ENCODE peak calls at places on chromosome 7, in five cellular contexts. One of them, this sample, is unnamed.

GRCh38 chr7:135745702-135746312 is 2.8 kb downstream of the FAM180A start:
- DNase-seq in prostate gland: no peak
- DNase-seq in spleen: no peak
- DNase-seq in esophagus muscularis mucosa: no peak
- DNase-seq in stomach: no peak
- DNase-seq in this sample: no peak

GRCh38 chr7:71404701-71405345 is 272.9 kb downstream of the GALNT17 start:
- DNase-seq in spleen: no peak
- DNase-seq in prostate gland: no peak
- DNase-seq in stomach: no peak
- DNase-seq in esophagus muscularis mucosa: no peak
- DNase-seq in this sample: no peak

GRCh38 chr7:127782550-127783266 is 130.7 kb downstream of the SND1 start:
- DNase-seq in stomach: no peak
- DNase-seq in esophagus muscularis mucosa: no peak
- DNase-seq in prostate gland: no peak
- DNase-seq in spleen: no peak
- DNase-seq in this sample: no peak

GRCh38 chr7:140542226-140542625 is 62.9 kb upstream of the MKRN1 start:
- DNase-seq in esophagus muscularis mucosa: no peak
- DNase-seq in stomach: no peak
- DNase-seq in spleen: peak; percentile 54
- DNase-seq in prostate gland: no peak
- DNase-seq in this sample: no peak

GRCh38 chr7:85480666-85481065 is 293.8 kb upstream of the SEMA3D start:
- DNase-seq in spleen: no peak
- DNase-seq in prostate gland: no peak
- DNase-seq in stomach: no peak
- DNase-seq in esophagus muscularis mucosa: no peak
- DNase-seq in this sample: no peak

GRCh38 chr7:44050121-44050914 is 5.8 kb downstream of the DBNL start:
- DNase-seq in esophagus muscularis mucosa: no peak
- DNase-seq in prostate gland: no peak
- DNase-seq in spleen: peak; percentile 60
- DNase-seq in stomach: no peak
- DNase-seq in this sample: no peak

GRCh38 chr7:16810112-16810511 is 5.3 kb upstream of the AGR2 start:
- DNase-seq in stomach: no peak
- DNase-seq in prostate gland: no peak
- DNase-seq in spleen: no peak
- DNase-seq in esophagus muscularis mucosa: no peak
- DNase-seq in this sample: no peak

GRCh38 chr7:112357136-112357535 is 93.1 kb upstream of the IFRD1 start:
- DNase-seq in spleen: no peak
- DNase-seq in esophagus muscularis mucosa: no peak
- DNase-seq in stomach: no peak
- DNase-seq in prostate gland: no peak
- DNase-seq in this sample: no peak

GRCh38 chr7:42561797-42562196 is 324.8 kb upstream of the GLI3 start:
- DNase-seq in spleen: no peak
- DNase-seq in stomach: no peak
- DNase-seq in esophagus muscularis mucosa: no peak
- DNase-seq in prostate gland: no peak
- DNase-seq in this sample: no peak

GRCh38 chr7:92633211-92633906 is 43.2 kb upstream of the FAM133B start:
- DNase-seq in stomach: no peak
- DNase-seq in spleen: no peak
- DNase-seq in esophagus muscularis mucosa: no peak
- DNase-seq in prostate gland: peak; percentile 38
- DNase-seq in this sample: peak; percentile 17

GRCh38 chr7:93327006-93327633 is 95.0 kb downstream of the VPS50 start:
- DNase-seq in esophagus muscularis mucosa: no peak
- DNase-seq in prostate gland: no peak
- DNase-seq in spleen: no peak
- DNase-seq in stomach: no peak
- DNase-seq in this sample: no peak

GRCh38 chr7:81740403-81740802 is 29.4 kb downstream of the HGF start:
- DNase-seq in esophagus muscularis mucosa: no peak
- DNase-seq in prostate gland: no peak
- DNase-seq in spleen: no peak
- DNase-seq in stomach: no peak
- DNase-seq in this sample: no peak

GRCh38 chr7:46776790-46777189 is 805.1 kb downstream of the TNS3 start:
- DNase-seq in spleen: no peak
- DNase-seq in stomach: no peak
- DNase-seq in esophagus muscularis mucosa: no peak
- DNase-seq in prostate gland: no peak
- DNase-seq in this sample: peak; percentile 1

GRCh38 chr7:123535517-123535916 is 1.1 kb upstream of the IQUB start:
- DNase-seq in stomach: no peak
- DNase-seq in spleen: peak; percentile 82
- DNase-seq in prostate gland: no peak
- DNase-seq in esophagus muscularis mucosa: no peak
- DNase-seq in this sample: no peak

GRCh38 chr7:151251926-151252835 is 3.7 kb upstream of the SMARCD3 start:
- DNase-seq in esophagus muscularis mucosa: no peak
- DNase-seq in spleen: no peak
- DNase-seq in stomach: peak; percentile 70
- DNase-seq in prostate gland: no peak
- DNase-seq in this sample: no peak
- TF ChIP-seq POLR2A in esophagus muscularis mucosa: no peak
- TF ChIP-seq POLR2A in spleen: no peak
- TF ChIP-seq POLR2A in stomach: no peak
- TF ChIP-seq POLR2A in prostate gland: peak; percentile 20
- TF ChIP-seq POLR2A in this sample: no peak

GRCh38 chr7:24595671-24596418 is 22.6 kb downstream of the PALS2 start:
- DNase-seq in esophagus muscularis mucosa: no peak
- DNase-seq in stomach: no peak
- DNase-seq in spleen: no peak
- DNase-seq in prostate gland: no peak
- DNase-seq in this sample: no peak

GRCh38 chr7:24597014-24597413 is 23.8 kb downstream of the PALS2 start:
- DNase-seq in prostate gland: no peak
- DNase-seq in esophagus muscularis mucosa: no peak
- DNase-seq in stomach: no peak
- DNase-seq in spleen: no peak
- DNase-seq in this sample: no peak

GRCh38 chr7:24587853-24588252 is 14.6 kb downstream of the PALS2 start:
- DNase-seq in spleen: no peak
- DNase-seq in prostate gland: no peak
- DNase-seq in esophagus muscularis mucosa: no peak
- DNase-seq in stomach: no peak
- DNase-seq in this sample: peak; percentile 36

GRCh38 chr7:24591152-24591551 is 17.9 kb downstream of the PALS2 start:
- DNase-seq in esophagus muscularis mucosa: no peak
- DNase-seq in stomach: no peak
- DNase-seq in prostate gland: no peak
- DNase-seq in spleen: no peak
- DNase-seq in this sample: no peak
- TF ChIP-seq POLR2A in esophagus muscularis mucosa: no peak
- TF ChIP-seq POLR2A in stomach: no peak
- TF ChIP-seq POLR2A in prostate gland: no peak
- TF ChIP-seq POLR2A in spleen: no peak
- TF ChIP-seq POLR2A in this sample: no peak

GRCh38 chr7:96321041-96321669 is 743 bp downstream of the SLC25A13 start:
- DNase-seq in spleen: peak; percentile 95
- DNase-seq in esophagus muscularis mucosa: peak; percentile 96
- DNase-seq in prostate gland: peak; percentile 89
- DNase-seq in stomach: peak; percentile 88
- DNase-seq in this sample: peak; percentile 83
- TF ChIP-seq POLR2A in spleen: no peak
- TF ChIP-seq POLR2A in esophagus muscularis mucosa: no peak
- TF ChIP-seq POLR2A in prostate gland: peak; percentile 62
- TF ChIP-seq POLR2A in stomach: no peak
- TF ChIP-seq POLR2A in this sample: no peak

DNA sequence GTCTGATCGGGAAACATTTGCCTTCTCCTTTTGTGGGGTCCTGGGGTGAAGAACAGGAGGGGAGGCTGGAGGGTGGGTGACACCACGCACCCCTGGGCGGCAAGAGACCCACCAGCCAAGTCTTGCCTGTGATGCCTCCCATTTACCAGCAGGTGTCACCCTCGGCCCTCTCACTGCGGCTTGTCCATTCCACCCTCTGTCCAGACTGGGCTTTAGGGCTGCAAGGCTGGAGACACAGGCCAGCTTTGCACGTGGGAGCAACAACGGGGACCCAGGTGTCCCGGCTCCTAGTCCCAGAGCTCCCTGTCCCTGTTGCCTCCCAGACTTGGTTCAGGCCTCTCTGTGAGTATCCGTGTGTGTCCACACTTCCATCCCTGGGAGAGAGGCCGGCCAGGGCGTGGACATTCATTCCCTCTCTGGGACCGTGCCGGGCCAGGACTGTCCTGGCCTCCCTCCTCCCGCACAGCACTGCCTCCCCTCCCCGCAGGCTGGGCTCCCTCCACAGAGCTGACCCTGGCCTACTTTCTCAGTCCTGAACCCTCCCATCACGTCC is 36.2 kb upstream of the GTF2IRD1 start:
- DNase-seq in stomach: peak; percentile 69
- DNase-seq in spleen: peak; percentile 87
- DNase-seq in prostate gland: peak; percentile 46
- DNase-seq in esophagus muscularis mucosa: no peak
- DNase-seq in this sample: peak; percentile 77
- TF ChIP-seq POLR2A in stomach: no peak
- TF ChIP-seq POLR2A in spleen: no peak
- TF ChIP-seq POLR2A in prostate gland: no peak
- TF ChIP-seq POLR2A in esophagus muscularis mucosa: no peak
- TF ChIP-seq POLR2A in this sample: no peak

DNA sequence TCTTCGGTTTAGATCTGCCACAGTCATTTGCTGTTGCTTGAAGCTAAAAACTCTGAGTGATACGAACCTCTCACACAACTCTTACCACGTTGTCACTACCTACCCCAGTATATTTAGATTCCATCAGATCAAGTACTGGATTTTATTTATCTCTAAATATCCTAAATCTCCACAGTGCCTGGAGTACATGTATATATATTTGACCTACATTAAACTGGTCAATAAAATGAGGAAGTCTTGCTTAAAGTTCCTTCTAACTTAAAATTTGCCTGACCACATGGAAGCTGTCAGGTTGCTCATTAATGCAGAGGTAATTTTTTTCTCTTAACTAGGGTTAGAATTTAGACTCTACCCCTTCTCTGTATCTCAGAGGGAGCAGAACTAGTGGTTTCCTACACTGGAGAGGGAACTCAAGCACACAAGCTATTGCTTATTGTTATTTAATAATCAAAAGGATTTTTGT is 3.1 kb upstream of the MACC1 start:
- DNase-seq in stomach: no peak
- DNase-seq in spleen: no peak
- DNase-seq in prostate gland: no peak
- DNase-seq in esophagus muscularis mucosa: no peak
- DNase-seq in this sample: no peak
- TF ChIP-seq POLR2A in stomach: no peak
- TF ChIP-seq POLR2A in spleen: no peak
- TF ChIP-seq POLR2A in prostate gland: no peak
- TF ChIP-seq POLR2A in esophagus muscularis mucosa: no peak
- TF ChIP-seq POLR2A in this sample: no peak

GRCh38 chr7:26224359-26224758 is 22.8 kb downstream of the CBX3 start:
- DNase-seq in prostate gland: no peak
- DNase-seq in stomach: no peak
- DNase-seq in spleen: no peak
- DNase-seq in esophagus muscularis mucosa: no peak
- DNase-seq in this sample: no peak

GRCh38 chr7:26227987-26228386 is 26.4 kb downstream of the CBX3 start:
- DNase-seq in stomach: no peak
- DNase-seq in spleen: no peak
- DNase-seq in esophagus muscularis mucosa: no peak
- DNase-seq in prostate gland: no peak
- DNase-seq in this sample: no peak
- TF ChIP-seq POLR2A in stomach: no peak
- TF ChIP-seq POLR2A in spleen: no peak
- TF ChIP-seq POLR2A in esophagus muscularis mucosa: no peak
- TF ChIP-seq POLR2A in prostate gland: no peak
- TF ChIP-seq POLR2A in this sample: no peak

GRCh38 chr7:909358-910329 is 33.3 kb downstream of the GET4 start:
- DNase-seq in stomach: peak; percentile 52
- DNase-seq in prostate gland: no peak
- DNase-seq in esophagus muscularis mucosa: no peak
- DNase-seq in spleen: peak; percentile 92
- DNase-seq in this sample: peak; percentile 46
- TF ChIP-seq POLR2A in stomach: no peak
- TF ChIP-seq POLR2A in prostate gland: no peak
- TF ChIP-seq POLR2A in esophagus muscularis mucosa: no peak
- TF ChIP-seq POLR2A in spleen: no peak
- TF ChIP-seq POLR2A in this sample: no peak

GRCh38 chr7:18689535-18689934 is 194.0 kb downstream of the HDAC9 start:
- DNase-seq in prostate gland: no peak
- DNase-seq in spleen: no peak
- DNase-seq in esophagus muscularis mucosa: no peak
- DNase-seq in stomach: no peak
- DNase-seq in this sample: no peak

GRCh38 chr7:18693826-18694225 is 198.3 kb downstream of the HDAC9 start:
- DNase-seq in spleen: no peak
- DNase-seq in stomach: no peak
- DNase-seq in esophagus muscularis mucosa: no peak
- DNase-seq in prostate gland: no peak
- DNase-seq in this sample: no peak

GRCh38 chr7:18694911-18695310 is 199.4 kb downstream of the HDAC9 start:
- DNase-seq in stomach: no peak
- DNase-seq in spleen: no peak
- DNase-seq in esophagus muscularis mucosa: no peak
- DNase-seq in prostate gland: no peak
- DNase-seq in this sample: no peak

GRCh38 chr7:18694484-18694883 is 198.9 kb downstream of the HDAC9 start:
- DNase-seq in spleen: no peak
- DNase-seq in stomach: no peak
- DNase-seq in prostate gland: no peak
- DNase-seq in esophagus muscularis mucosa: no peak
- DNase-seq in this sample: no peak

GRCh38 chr7:18693401-18693800 is 197.9 kb downstream of the HDAC9 start:
- DNase-seq in esophagus muscularis mucosa: no peak
- DNase-seq in stomach: no peak
- DNase-seq in prostate gland: no peak
- DNase-seq in spleen: no peak
- DNase-seq in this sample: no peak
- TF ChIP-seq POLR2A in esophagus muscularis mucosa: no peak
- TF ChIP-seq POLR2A in stomach: no peak
- TF ChIP-seq POLR2A in prostate gland: no peak
- TF ChIP-seq POLR2A in spleen: no peak
- TF ChIP-seq POLR2A in this sample: no peak

GRCh38 chr7:37427276-37427940 is 21.3 kb downstream of the ELMO1 start:
- DNase-seq in esophagus muscularis mucosa: no peak
- DNase-seq in prostate gland: no peak
- DNase-seq in stomach: no peak
- DNase-seq in spleen: no peak
- DNase-seq in this sample: no peak
- TF ChIP-seq POLR2A in esophagus muscularis mucosa: no peak
- TF ChIP-seq POLR2A in prostate gland: no peak
- TF ChIP-seq POLR2A in stomach: no peak
- TF ChIP-seq POLR2A in spleen: no peak
- TF ChIP-seq POLR2A in this sample: peak; percentile 26